ENCODE peak calls at places on chromosomes 6 and 20, in ten cellular contexts. X is transverse colon; U is neural crest cell; S is AG10803; T is choroid plexus epithelial cell; K is MM.1S; F is AG04450; N is CD8-positive, alpha-beta T cell; L is ovary; E is gastrocnemius medialis. Z is an unnamed sample.

GRCh38 chr20:37327748-37328147 is 18.2 kb upstream of the SRC start:
- DNase-seq in X (peak), U (no peak), S (peak), T (no peak), K (no peak), F (peak), N (no peak), L (peak), E (peak), Z (peak)

GRCh38 chr20:41560971-41561370 is 57.2 kb downstream of the CHD6 start:
- DNase-seq in X (no peak), U (no peak), S (peak), T (no peak), K (no peak), F (no peak), N (no peak), L (no peak), E (no peak), Z (no peak)

GRCh38 chr20:1108437-1108920 is 9.9 kb upstream of the PSMF1 start:
- DNase-seq in X (peak), U (peak), S (peak), T (peak), K (peak), F (no peak), N (peak), L (no peak), E (peak), Z (peak)

GRCh38 chr20:23641936-23642751 is 4.4 kb upstream of the CST3 start:
- DNase-seq in X (no peak), U (no peak), S (peak), T (peak), K (no peak), F (peak), N (no peak), L (no peak), E (peak), Z (no peak)

GRCh38 chr6:90350689-90351554 is 54.3 kb upstream of the BACH2 start:
- DNase-seq in X (no peak), U (no peak), S (no peak), T (peak), K (no peak), F (no peak), N (peak), L (no peak), E (peak), Z (no peak)

GRCh38 chr6:46490425-46491200 is 636 bp downstream of the RCAN2 start:
- DNase-seq in X (peak), U (peak), S (no peak), T (no peak), K (no peak), F (no peak), N (no peak), L (peak), E (peak), Z (peak)

GRCh38 chr6:333379-334002 is 41.2 kb downstream of the DUSP22 start:
- DNase-seq in X (no peak), U (no peak), S (no peak), T (no peak), K (no peak), F (no peak), N (no peak), L (no peak), E (no peak), Z (no peak)

GRCh38 chr6:24666097-24666615 is 543 bp downstream of the TDP2 start:
- DNase-seq in X (peak), U (no peak), S (peak), T (peak), K (peak), F (no peak), N (no peak), L (peak), E (peak), Z (peak)

GRCh38 chr20:45998337-45998736 is 10.4 kb upstream of the MMP9 start:
- DNase-seq in X (no peak), U (no peak), S (no peak), T (no peak), K (no peak), F (no peak), N (no peak), L (no peak), E (no peak), Z (no peak)

GRCh38 chr6:111478749-111479148 is 4.3 kb downstream of the REV3L start:
- DNase-seq in X (no peak), U (no peak), S (peak), T (peak), K (peak), F (no peak), N (no peak), L (no peak), E (no peak), Z (no peak)

GRCh38 chr20:54234991-54235390 is 27.1 kb downstream of the PFDN4 start:
- DNase-seq in X (no peak), U (no peak), S (no peak), T (no peak), K (no peak), F (no peak), N (no peak), L (no peak), E (no peak), Z (no peak)

GRCh38 chr6:142871910-142872331 is 73.1 kb downstream of the HIVEP2 start:
- DNase-seq in X (peak), U (no peak), S (peak), T (peak), K (peak), F (peak), N (peak), L (no peak), E (peak), Z (no peak)

GRCh38 chr6:69957990-69958559 is 91.7 kb downstream of the COL19A1 start:
- DNase-seq in X (no peak), U (no peak), S (no peak), T (peak), K (no peak), F (no peak), N (no peak), L (no peak), E (no peak), Z (no peak)

GRCh38 chr6:170454512-170455285 is 98.4 kb downstream of the PSMB1 start:
- DNase-seq in X (no peak), U (no peak), S (no peak), T (no peak), K (no peak), F (no peak), N (no peak), L (no peak), E (no peak), Z (no peak)

GRCh38 chr6:137512768-137513605 is 18.8 kb upstream of the OLIG3 start:
- DNase-seq in X (no peak), U (no peak), S (no peak), T (no peak), K (no peak), F (no peak), N (no peak), L (no peak), E (no peak), Z (no peak)

GRCh38 chr6:7993952-7994351 is 70.2 kb downstream of the BLOC1S5 start:
- DNase-seq in X (no peak), U (no peak), S (no peak), T (no peak), K (peak), F (no peak), N (no peak), L (no peak), E (no peak), Z (no peak)

DNA sequence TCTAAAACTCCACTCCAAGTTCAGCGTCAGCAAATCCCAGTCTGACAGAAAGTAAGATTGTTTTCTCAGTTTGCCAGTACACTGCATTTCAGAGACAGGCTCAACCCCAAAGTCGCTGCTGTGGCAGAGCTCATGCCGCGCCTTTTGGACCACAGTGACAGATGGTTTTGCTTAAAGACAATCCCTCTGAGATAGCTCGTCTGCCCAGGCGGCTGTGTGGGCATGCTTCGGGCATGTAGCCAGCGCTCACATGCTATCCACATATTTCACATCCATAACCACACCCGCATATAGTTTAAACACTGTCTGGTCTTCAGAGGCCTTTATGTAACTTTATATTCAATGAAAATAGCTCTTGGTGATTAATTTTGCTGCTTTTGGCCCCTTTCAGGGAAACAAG is 14.7 kb upstream of the PXDC1 start:
- DNase-seq in X (no peak), U (no peak), S (peak), T (no peak), K (no peak), F (no peak), N (no peak), L (no peak), E (no peak), Z (no peak)
- TF ChIP-seq CTCF in X (no peak), U (no peak), S (no peak), T (no peak), K (no peak), F (no peak), N (no peak), L (no peak), E (no peak), Z (no peak)

DNA sequence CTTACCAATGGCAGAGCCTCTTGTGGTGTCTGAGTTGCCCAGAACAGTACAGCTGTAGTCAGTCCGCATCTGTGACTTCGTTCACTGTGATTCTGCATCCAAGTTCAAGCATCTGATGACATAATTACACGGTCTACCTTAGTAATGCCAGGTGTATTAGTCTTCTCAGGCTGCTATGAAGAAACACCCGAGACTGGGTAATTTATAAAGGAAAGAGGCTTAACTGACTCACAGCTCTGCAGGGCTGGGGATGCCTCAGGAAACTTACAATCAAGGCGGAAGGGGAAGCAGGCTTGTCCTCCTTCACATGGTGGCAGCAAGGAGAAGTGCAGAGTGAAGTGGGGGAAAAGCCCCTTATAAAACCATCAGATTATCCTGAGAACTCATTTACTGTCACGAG is 163.9 kb upstream of the SULF2 start:
- DNase-seq in X (no peak), U (no peak), S (no peak), T (no peak), K (no peak), F (no peak), N (no peak), L (no peak), E (no peak), Z (no peak)
- TF ChIP-seq CTCF in X (no peak), U (no peak), S (no peak), T (no peak), K (no peak), F (no peak), N (no peak), L (no peak), E (no peak), Z (no peak)

DNA sequence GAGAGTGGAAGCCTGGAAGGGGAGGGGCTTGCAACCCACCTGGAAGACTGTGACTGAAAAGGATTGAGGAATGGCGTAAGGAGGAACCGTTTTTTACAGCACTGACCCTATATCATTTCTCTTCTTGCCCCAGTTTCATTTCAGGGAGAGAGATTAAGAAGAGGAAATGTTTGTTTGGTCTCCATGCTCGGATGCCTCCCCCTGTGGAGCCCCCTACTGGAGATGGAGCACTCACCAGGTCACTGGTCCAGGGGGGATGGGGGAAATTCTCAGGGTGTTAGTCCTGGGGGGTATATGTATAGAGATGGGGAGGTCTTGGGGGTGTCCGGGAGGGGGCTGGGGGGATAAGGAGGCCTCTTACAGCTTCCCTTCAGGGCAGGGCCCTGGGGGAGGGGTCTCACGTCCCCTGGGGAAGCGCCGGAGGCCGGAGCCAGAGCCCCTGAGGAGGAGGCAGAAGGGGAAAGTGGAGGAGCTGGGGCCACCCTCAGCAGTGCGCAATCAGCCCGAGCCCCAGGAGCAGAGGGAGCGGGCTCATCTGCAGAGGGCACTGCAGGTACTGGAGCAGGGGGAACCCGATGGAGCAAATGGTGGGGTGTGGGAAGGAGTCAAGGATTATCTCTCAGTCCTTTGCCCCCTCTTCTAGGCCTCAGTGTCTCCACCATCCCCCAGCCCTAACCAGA is 3.2 kb downstream of the CUTA start:
- DNase-seq in X (no peak), U (no peak), S (no peak), T (no peak), K (no peak), F (no peak), N (no peak), L (peak), E (no peak), Z (no peak)
- TF ChIP-seq CTCF in X (no peak), U (peak), S (peak), T (peak), K (peak), F (peak), N (peak), L (no peak), E (no peak), Z (no peak)

GRCh38 chr20:50140339-50140859 is 13.1 kb downstream of the PEDS1 start:
- DNase-seq in X (no peak), U (no peak), S (no peak), T (no peak), K (no peak), F (no peak), N (no peak), L (no peak), E (no peak), Z (no peak)

GRCh38 chr20:50136822-50137599 is 16.5 kb downstream of the PEDS1 start:
- DNase-seq in X (no peak), U (no peak), S (no peak), T (peak), K (no peak), F (no peak), N (no peak), L (no peak), E (peak), Z (no peak)

GRCh38 chr20:50138120-50138478 is 15.4 kb downstream of the PEDS1 start:
- DNase-seq in X (no peak), U (no peak), S (no peak), T (no peak), K (no peak), F (no peak), N (no peak), L (no peak), E (peak), Z (no peak)

GRCh38 chr20:50141018-50141675 is 12.4 kb downstream of the PEDS1 start:
- DNase-seq in X (no peak), U (no peak), S (no peak), T (no peak), K (no peak), F (no peak), N (no peak), L (no peak), E (no peak), Z (no peak)

DNA sequence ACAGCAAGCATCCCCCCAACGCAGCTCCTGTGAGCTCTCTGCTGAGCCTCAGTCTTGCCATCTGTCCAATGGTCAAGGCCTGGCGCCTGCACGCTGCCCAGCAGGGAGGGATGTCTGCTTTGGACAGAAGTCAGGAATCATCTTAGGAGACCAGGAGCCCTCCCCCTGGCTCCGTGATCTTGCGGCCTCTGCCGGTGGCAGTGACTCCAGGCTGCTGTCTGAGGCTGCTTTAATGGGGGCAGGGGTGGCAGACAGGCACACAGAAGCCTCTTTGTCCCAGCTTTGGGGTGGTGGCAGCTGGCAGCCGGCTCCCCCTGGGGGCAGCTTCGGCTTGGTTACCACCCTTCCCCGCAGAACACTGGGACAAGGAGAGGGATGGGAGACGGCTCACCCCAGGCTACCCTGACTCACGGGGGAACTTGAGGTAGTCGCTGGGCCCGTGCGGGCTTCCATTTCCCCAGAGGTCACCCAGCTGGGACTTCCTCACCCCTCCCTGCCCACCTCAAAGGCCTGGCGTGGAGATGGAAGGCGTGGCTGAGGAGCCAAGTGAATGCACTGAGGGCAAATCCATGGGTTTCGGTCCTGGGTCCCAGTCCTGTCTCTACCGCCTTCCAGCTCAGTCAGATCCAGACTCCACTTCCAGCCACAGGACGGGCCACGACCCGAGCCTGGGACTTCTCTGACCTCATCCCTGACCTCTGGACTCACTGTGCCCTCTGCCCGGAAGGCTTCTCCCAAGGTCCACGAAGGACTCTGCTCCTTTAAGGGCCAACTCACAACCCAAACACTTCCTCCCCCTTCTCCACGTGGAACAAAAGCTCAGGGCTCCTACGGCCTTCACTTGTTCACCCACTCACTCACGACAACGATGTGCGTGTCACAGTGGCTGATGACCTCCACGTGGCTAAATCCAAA is 14.8 kb downstream of the PEDS1 start:
- DNase-seq in X (no peak), U (peak), S (no peak), T (no peak), K (no peak), F (no peak), N (no peak), L (no peak), E (peak), Z (no peak)
- TF ChIP-seq CTCF in X (no peak), U (no peak), S (no peak), T (peak), K (no peak), F (no peak), N (no peak), L (no peak), E (peak), Z (no peak)

GRCh38 chr6:9581155-9581554 is 833.7 kb downstream of the TFAP2A start:
- DNase-seq in X (no peak), U (no peak), S (no peak), T (no peak), K (no peak), F (no peak), N (no peak), L (no peak), E (no peak), Z (no peak)

DNA sequence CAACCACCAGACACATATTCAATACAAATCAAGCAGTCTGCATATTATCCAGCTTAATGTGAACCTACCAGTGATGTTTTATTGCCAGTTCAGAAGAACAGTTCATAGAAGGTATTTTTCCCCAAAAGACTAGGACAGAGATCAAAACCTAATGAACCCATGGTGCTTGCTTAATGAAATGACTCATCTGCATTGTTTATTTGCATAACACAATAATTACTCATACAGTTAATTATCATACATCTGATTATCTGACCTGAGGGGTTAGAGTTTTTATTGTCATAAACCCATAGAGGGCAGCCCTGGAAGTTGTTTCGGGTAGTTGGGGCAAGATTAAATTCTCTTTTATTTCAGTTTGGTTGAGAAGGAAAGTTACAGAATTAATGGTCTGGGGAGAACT is 830.9 kb downstream of the TFAP2A start:
- DNase-seq in X (no peak), U (no peak), S (no peak), T (no peak), K (no peak), F (no peak), N (no peak), L (no peak), E (no peak), Z (no peak)
- TF ChIP-seq CTCF in X (no peak), U (no peak), S (no peak), T (no peak), K (no peak), F (no peak), N (no peak), L (no peak), E (no peak), Z (no peak)

GRCh38 chr6:20400476-20401402 is 940 bp upstream of the E2F3 start:
- DNase-seq in X (peak), U (peak), S (peak), T (peak), K (peak), F (no peak), N (no peak), L (peak), E (peak), Z (no peak)
- TF ChIP-seq CTCF in X (peak), U (peak), S (peak), T (peak), K (peak), F (peak), N (no peak), L (no peak), E (peak), Z (no peak)

GRCh38 chr6:106253194-106253593 is 72.4 kb downstream of the ATG5 start:
- DNase-seq in X (no peak), U (no peak), S (peak), T (peak), K (no peak), F (no peak), N (no peak), L (no peak), E (no peak), Z (no peak)

GRCh38 chr6:106247293-106247692 is 78.3 kb downstream of the ATG5 start:
- DNase-seq in X (no peak), U (no peak), S (peak), T (peak), K (no peak), F (no peak), N (no peak), L (no peak), E (no peak), Z (no peak)

GRCh38 chr6:106247733-106248132 is 77.8 kb downstream of the ATG5 start:
- DNase-seq in X (no peak), U (no peak), S (no peak), T (no peak), K (no peak), F (no peak), N (no peak), L (no peak), E (no peak), Z (no peak)

GRCh38 chr6:106250997-106251396 is 74.6 kb downstream of the ATG5 start:
- DNase-seq in X (no peak), U (no peak), S (no peak), T (no peak), K (no peak), F (no peak), N (no peak), L (no peak), E (no peak), Z (peak)

DNA sequence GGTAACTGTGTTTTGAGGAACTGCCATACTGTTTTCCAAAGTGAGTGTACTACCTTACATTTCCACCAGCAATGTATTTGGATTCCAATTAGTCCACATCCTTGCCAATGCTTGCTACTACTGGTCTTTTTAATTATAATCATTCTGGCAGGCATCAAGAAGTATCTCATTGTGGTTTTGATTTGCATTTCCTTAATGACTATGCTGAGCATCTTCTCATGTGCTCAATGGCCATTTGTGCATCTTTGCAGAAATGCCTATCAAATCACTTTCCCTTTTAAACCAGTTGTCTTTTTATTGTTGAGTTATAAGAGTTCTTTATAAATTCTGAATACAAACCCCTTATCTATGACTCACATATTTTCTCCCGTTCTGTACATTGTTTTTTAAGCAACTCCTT is 75.9 kb downstream of the ATG5 start:
- DNase-seq in X (no peak), U (no peak), S (no peak), T (no peak), K (no peak), F (no peak), N (no peak), L (no peak), E (no peak), Z (no peak)
- TF ChIP-seq CTCF in X (no peak), U (no peak), S (no peak), T (no peak), K (no peak), F (no peak), N (no peak), L (no peak), E (no peak), Z (no peak)

GRCh38 chr6:166615059-166615770 is 11.8 kb downstream of the RPS6KA2 start:
- DNase-seq in X (no peak), U (no peak), S (peak), T (peak), K (no peak), F (no peak), N (no peak), L (peak), E (peak), Z (no peak)
- TF ChIP-seq CTCF in X (no peak), U (no peak), S (no peak), T (no peak), K (no peak), F (no peak), N (no peak), L (no peak), E (no peak), Z (no peak)

GRCh38 chr20:35060168-35060567 is 32.4 kb downstream of the TRPC4AP start:
- DNase-seq in X (no peak), U (no peak), S (no peak), T (no peak), K (no peak), F (no peak), N (no peak), L (no peak), E (no peak), Z (no peak)
- TF ChIP-seq CTCF in X (no peak), U (no peak), S (no peak), T (no peak), K (no peak), F (no peak), N (no peak), L (no peak), E (no peak), Z (no peak)